ENCODE peak calls at places on chromosomes 4 and X, in eight cellular contexts. I is IMR-90, S is colonic mucosa, J is psoas muscle, F is tibial nerve, N is upper lobe of right lung, G is SK-N-MC, M is mesendoderm. L is an unnamed sample.

GRCh38 chr4:113919611-113920010 is 59.8 kb downstream of the ARSJ start:
- DNase-seq in I (peak), S (no peak), J (no peak), F (no peak), N (no peak), G (no peak), M (peak), L (no peak)

GRCh38 chr4:156829194-156829593 is 142.4 kb downstream of the PDGFC start:
- DNase-seq in I (peak), S (no peak), J (no peak), F (peak), N (no peak), G (no peak), M (no peak), L (no peak)

GRCh38 chr4:72323227-72323626 is 245.8 kb downstream of the ADAMTS3 start:
- DNase-seq in I (no peak), S (no peak), J (no peak), F (no peak), N (no peak), G (no peak), M (no peak), L (no peak)

GRCh38 chr4:79920454-79920853 is 152.6 kb downstream of the ANTXR2 start:
- DNase-seq in I (no peak), S (no peak), J (no peak), F (no peak), N (no peak), G (no peak), M (no peak), L (no peak)

GRCh38 chr4:153205757-153206156 is 1.5 kb downstream of the TRIM2 start:
- DNase-seq in I (no peak), S (peak), J (no peak), F (no peak), N (no peak), G (no peak), M (peak), L (no peak)

GRCh38 chr4:52911684-52912294 is 49.7 kb downstream of the RASL11B start:
- DNase-seq in I (peak), S (peak), J (peak), F (peak), N (peak), G (peak), M (peak), L (peak)

GRCh38 chr4:89029591-89029990 is 27.4 kb downstream of the FAM13A start:
- DNase-seq in I (no peak), S (no peak), J (no peak), F (no peak), N (no peak), G (no peak), M (no peak), L (no peak)

GRCh38 chr4:38132140-38132673 is 172.0 kb downstream of the PTTG2 start:
- DNase-seq in I (peak), S (peak), J (no peak), F (peak), N (no peak), G (peak), M (peak), L (no peak)

GRCh38 chr4:69485130-69485529 is 10.6 kb downstream of the UGT2B4 start:
- DNase-seq in I (no peak), S (no peak), J (no peak), F (no peak), N (no peak), G (no peak), M (peak), L (no peak)

GRCh38 chrX:10189317-10190268 is 32.8 kb downstream of the CLCN4 start:
- DNase-seq in I (peak), S (peak), J (peak), F (peak), N (peak), G (no peak), M (peak), L (no peak)

GRCh38 chr4:104394409-104394813 is 100.3 kb downstream of the CXXC4 start:
- DNase-seq in I (no peak), S (no peak), J (no peak), F (no peak), N (no peak), G (no peak), M (peak), L (no peak)

GRCh38 chrX:19799319-19800182 is 87.8 kb downstream of the SH3KBP1 start:
- DNase-seq in I (peak), S (no peak), J (no peak), F (no peak), N (no peak), G (no peak), M (no peak), L (no peak)

GRCh38 chr4:14399919-14400706 is 602.2 kb upstream of the CPEB2 start:
- DNase-seq in I (no peak), S (no peak), J (no peak), F (no peak), N (no peak), G (no peak), M (no peak), L (no peak)

GRCh38 chrX:44432641-44433040 is 89.2 kb upstream of the EFHC2 start:
- DNase-seq in I (peak), S (no peak), J (no peak), F (no peak), N (no peak), G (no peak), M (peak), L (peak)

GRCh38 chrX:50905334-50905733 is 5.2 kb upstream of the BMP15 start:
- DNase-seq in I (no peak), S (peak), J (no peak), F (no peak), N (no peak), G (no peak), M (peak), L (no peak)

GRCh38 chrX:154351183-154352011 is 23.0 kb downstream of the FLNA start:
- DNase-seq in I (no peak), S (no peak), J (no peak), F (no peak), N (peak), G (no peak), M (peak), L (no peak)

GRCh38 chr4:155807021-155807420 is 48.2 kb downstream of the GUCY1B1 start:
- DNase-seq in I (peak), S (no peak), J (no peak), F (no peak), N (no peak), G (no peak), M (no peak), L (no peak)

GRCh38 chrX:7927259-7928167 is at the start of gene PNPLA4:
- DNase-seq in I (peak), S (peak), J (peak), F (peak), N (peak), G (no peak), M (peak), L (peak)
- H3K4me3 ChIP-seq in I (peak), S (peak), J (peak), F (peak), N (peak), G (no peak), M (peak), L (peak)

DNA sequence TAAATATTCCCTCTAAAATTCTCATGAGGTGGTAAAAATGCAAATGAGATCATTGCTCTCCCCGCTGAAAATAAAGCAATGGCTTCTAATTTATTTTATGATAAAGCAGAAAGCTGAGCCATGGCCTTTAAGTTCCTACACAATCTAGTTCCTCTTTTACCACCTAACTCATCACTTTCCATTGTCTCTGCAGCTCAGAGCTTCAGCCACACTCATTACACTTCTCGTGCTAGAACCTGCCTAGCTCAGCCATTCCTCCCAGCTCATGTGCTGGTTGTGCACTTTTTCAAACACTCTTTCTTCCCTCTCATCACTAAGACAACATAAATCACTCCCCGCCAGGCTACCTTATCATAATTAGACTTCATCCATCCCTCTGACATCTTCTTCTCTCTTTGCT is 1112.1 kb upstream of the PRKX start:
- DNase-seq in I (no peak), S (no peak), J (no peak), F (no peak), N (no peak), G (no peak), M (no peak), L (no peak)
- H3K4me3 ChIP-seq in I (no peak), S (no peak), J (no peak), F (no peak), N (no peak), G (no peak), M (no peak), L (no peak)

GRCh38 chrX:107711521-107712041 is 64.0 kb downstream of the TSC22D3 start:
- DNase-seq in I (no peak), S (no peak), J (no peak), F (no peak), N (no peak), G (no peak), M (no peak), L (no peak)

GRCh38 chrX:107712231-107713204 is 63.1 kb downstream of the TSC22D3 start:
- DNase-seq in I (peak), S (no peak), J (peak), F (peak), N (no peak), G (no peak), M (no peak), L (no peak)

GRCh38 chrX:107708762-107709161 is 66.8 kb downstream of the TSC22D3 start:
- DNase-seq in I (peak), S (no peak), J (no peak), F (no peak), N (no peak), G (no peak), M (no peak), L (no peak)

GRCh38 chrX:107709266-107709795 is 66.3 kb downstream of the TSC22D3 start:
- DNase-seq in I (no peak), S (no peak), J (no peak), F (no peak), N (no peak), G (no peak), M (no peak), L (no peak)

DNA sequence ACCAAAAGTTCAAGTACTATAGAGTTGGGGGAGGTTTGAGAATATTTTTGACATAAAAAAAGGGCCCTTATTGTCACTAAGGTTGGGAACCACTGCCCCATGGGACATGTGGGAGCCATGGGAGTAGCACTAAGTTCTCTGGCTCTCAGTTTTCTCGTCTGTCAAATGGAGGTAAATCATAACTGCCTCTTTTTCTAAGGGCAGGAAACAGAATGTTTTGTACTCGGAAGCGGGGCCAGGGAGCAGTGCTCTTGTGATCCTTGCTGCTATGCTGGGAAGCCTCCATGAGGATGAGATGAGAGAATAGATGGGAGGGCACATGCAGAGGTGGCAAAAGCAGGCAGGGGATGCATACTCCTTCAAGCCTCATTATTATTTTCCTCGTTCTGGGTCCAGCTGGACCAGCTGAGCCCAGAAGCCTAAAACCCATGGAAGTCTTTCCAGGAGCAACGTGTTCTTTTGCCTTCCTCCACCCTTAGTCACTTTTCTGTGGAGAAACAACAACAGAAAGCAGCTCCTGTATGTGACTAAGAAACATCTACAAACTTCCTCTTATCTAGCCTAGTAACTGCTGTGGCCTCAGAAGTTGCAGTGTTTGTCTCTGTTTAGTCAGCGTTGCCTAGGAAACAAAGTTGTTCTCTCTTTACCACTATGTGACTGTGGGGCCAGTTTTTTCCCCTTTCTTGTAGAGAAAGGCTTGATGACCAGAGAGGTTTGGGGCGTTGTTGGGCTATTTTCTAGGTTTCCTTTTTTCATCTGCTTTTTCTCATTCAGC is 64.8 kb downstream of the TSC22D3 start:
- DNase-seq in I (peak), S (no peak), J (peak), F (peak), N (no peak), G (no peak), M (peak), L (no peak)
- H3K4me3 ChIP-seq in I (no peak), S (no peak), J (no peak), F (peak), N (no peak), G (no peak), M (no peak), L (no peak)

GRCh38 chr4:141635726-141636076 is 682 bp upstream of the IL15 start:
- DNase-seq in I (no peak), S (no peak), J (no peak), F (no peak), N (no peak), G (no peak), M (no peak), L (no peak)
- H3K4me3 ChIP-seq in I (peak), S (peak), J (peak), F (peak), N (peak), G (no peak), M (no peak), L (peak)

DNA sequence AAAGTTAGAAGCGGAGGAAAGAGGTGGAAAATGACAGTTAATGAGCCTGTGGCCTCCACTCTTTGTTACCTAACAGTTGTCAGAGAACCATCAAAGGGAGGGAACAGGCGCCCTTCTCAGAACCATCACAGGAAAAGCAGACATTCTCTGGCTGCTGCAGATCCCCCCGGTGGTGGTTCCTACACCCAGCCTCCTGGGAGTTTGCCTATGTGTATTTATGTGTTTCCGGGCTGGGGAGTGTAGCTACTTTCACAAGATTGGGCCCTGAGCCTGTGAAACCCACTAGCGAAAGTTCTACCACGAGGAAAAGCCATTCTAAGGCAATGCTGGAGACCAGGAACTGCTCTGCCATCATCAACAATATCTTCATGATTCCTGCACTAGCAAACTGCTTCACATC is 52.7 kb upstream of the BCOR start:
- DNase-seq in I (no peak), S (no peak), J (no peak), F (no peak), N (no peak), G (no peak), M (no peak), L (no peak)
- H3K4me3 ChIP-seq in I (no peak), S (no peak), J (no peak), F (no peak), N (no peak), G (no peak), M (no peak), L (no peak)

GRCh38 chrX:53115550-53115874 is 21.6 kb downstream of the KANTR start:
- DNase-seq in I (no peak), S (no peak), J (no peak), F (no peak), N (no peak), G (no peak), M (no peak), L (no peak)

GRCh38 chrX:53114864-53115549 is 21.1 kb downstream of the KANTR start:
- DNase-seq in I (no peak), S (no peak), J (no peak), F (no peak), N (no peak), G (no peak), M (no peak), L (no peak)

GRCh38 chrX:53122013-53122412 is 28.1 kb downstream of the KANTR start:
- DNase-seq in I (no peak), S (no peak), J (no peak), F (no peak), N (no peak), G (no peak), M (no peak), L (no peak)

DNA sequence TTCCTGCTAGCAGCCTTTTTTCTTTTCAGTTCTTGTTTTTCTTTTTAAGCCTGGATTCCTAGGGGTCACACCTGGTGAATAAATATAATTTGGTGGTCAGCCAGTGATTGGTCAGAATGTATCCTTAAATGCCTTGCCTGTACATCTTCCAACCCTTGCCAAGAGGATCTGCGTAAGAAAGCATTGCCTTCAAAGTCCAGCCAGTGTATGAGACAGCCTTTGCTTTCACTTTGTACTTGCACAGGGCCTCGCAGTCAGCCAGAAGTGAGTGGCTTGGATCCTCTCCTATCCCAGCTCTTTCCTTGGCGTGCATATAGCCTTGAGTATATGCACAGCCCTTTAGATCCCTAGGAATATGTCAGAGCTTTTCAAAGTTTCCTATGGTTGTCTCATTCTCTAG is 22.2 kb downstream of the KANTR start:
- DNase-seq in I (peak), S (no peak), J (no peak), F (no peak), N (no peak), G (no peak), M (no peak), L (no peak)
- H3K4me3 ChIP-seq in I (no peak), S (no peak), J (peak), F (no peak), N (no peak), G (no peak), M (no peak), L (no peak)

DNA sequence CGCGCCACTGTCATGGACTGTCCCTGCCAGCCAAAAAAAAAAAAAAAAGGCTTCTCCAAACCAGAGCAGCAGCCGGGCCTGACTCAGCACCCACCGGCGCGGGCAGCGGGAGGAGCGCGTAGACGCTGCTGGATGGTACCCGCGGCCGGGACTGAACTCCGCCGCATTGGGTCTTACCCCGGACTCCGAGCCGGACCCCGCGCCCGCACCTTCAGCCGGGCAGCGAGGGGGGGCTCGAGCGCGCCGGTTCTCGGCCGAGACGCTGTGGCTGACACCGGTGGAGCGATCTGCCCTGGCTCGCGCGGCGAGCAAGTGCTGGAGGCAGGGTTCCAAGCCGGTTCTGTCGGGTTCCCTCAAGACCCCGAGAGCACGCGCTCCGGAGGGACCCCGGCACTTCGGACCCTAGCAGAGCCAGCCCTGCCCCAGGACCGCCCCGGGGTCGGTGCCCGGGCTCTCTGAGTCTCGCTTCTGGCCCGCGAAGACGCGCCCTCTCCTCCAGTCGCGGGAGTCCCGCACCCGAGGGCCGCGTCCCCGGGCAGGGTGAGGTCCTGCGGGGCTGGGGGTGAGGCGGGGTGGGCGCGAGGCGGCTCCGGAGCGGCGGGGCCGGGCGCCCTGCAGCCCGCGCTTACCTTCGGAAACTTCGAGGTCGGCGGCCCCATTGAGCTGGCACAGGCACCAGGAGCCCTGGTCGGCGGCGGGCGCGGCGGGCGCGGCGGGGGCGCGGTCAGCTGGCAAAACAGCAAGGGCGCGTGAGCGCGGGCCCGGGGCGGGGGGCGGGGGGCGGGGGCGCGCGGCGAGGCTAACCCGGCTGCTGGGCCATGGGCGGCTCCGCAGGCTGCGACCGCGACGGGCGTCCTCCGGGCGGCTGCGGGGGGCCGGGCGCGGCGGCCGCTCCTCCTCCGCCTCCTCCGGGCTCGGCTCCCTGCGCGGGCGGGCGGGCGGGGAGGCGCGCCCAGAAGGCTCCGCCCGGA is 11.8 kb upstream of the MAN2B2 start:
- DNase-seq in I (no peak), S (peak), J (no peak), F (no peak), N (no peak), G (no peak), M (peak), L (no peak)
- H3K4me3 ChIP-seq in I (peak), S (peak), J (peak), F (peak), N (peak), G (no peak), M (no peak), L (no peak)

GRCh38 chrX:49202022-49202421 is 2.0 kb upstream of the SYP start:
- DNase-seq in I (no peak), S (no peak), J (no peak), F (no peak), N (no peak), G (no peak), M (no peak), L (peak)

GRCh38 chrX:49198540-49199314 is 1.3 kb downstream of the SYP start:
- DNase-seq in I (no peak), S (no peak), J (no peak), F (no peak), N (no peak), G (no peak), M (no peak), L (no peak)

GRCh38 chrX:49197543-49198087 is 2.4 kb downstream of the SYP start:
- DNase-seq in I (no peak), S (no peak), J (no peak), F (no peak), N (no peak), G (no peak), M (no peak), L (no peak)

GRCh38 chrX:49199315-49199595 is 738 bp downstream of the SYP start:
- DNase-seq in I (no peak), S (no peak), J (no peak), F (no peak), N (no peak), G (no peak), M (no peak), L (no peak)

GRCh38 chrX:49199906-49200771 is at the start of gene SYP:
- DNase-seq in I (peak), S (peak), J (peak), F (peak), N (peak), G (no peak), M (peak), L (peak)
- H3K4me3 ChIP-seq in I (peak), S (peak), J (peak), F (peak), N (peak), G (peak), M (no peak), L (peak)

DNA sequence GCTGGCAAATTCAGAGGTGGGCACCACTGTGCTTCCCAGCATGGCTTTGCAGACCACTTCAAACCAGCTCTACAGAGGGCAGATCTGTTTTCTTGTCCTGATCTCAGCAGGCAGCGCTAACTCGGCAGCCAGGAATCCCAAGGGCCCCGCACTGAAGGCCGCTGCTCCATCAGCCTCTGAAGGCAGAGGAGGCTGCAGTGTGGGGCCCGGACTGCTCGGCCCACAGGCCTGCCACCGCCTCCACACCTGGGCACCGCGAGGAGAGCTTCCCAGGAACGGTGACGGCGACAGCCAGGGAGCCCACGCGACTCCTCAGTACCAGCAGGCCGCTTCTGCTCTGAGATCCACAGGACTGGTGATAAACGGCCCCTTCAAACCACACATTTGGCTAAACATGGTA is 23.7 kb downstream of the DCTD start:
- DNase-seq in I (no peak), S (no peak), J (no peak), F (no peak), N (no peak), G (no peak), M (no peak), L (no peak)
- H3K4me3 ChIP-seq in I (no peak), S (no peak), J (no peak), F (no peak), N (no peak), G (no peak), M (no peak), L (no peak)

GRCh38 chr4:184513802-184514120 is 39.4 kb upstream of the IRF2 start:
- DNase-seq in I (no peak), S (no peak), J (no peak), F (no peak), N (no peak), G (no peak), M (no peak), L (no peak)
- H3K4me3 ChIP-seq in I (peak), S (no peak), J (no peak), F (no peak), N (no peak), G (no peak), M (no peak), L (no peak)